ENCODE peak calls at places on chromosomes 2 and 18, in five cellular contexts. M, T, Y, G and I are unnamed samples.

GRCh38 chr2:170554278-170554955 is 160.7 kb upstream of the SP5 start:
- DNase-seq in M (no peak), T (peak; percentile 87), Y (no peak), G (peak; percentile 63), I (no peak)

GRCh38 chr2:150491430-150491829 is 4.0 kb upstream of the RND3 start:
- DNase-seq in M (no peak), T (no peak), Y (no peak), G (no peak), I (no peak)

GRCh38 chr2:58484201-58484600 is 243.1 kb upstream of the FANCL start:
- DNase-seq in M (no peak), T (peak; percentile 22), Y (no peak), G (no peak), I (no peak)

GRCh38 chr18:62044490-62045000 is 142.3 kb downstream of the PIGN start:
- DNase-seq in M (no peak), T (no peak), Y (no peak), G (no peak), I (no peak)

GRCh38 chr2:85997016-85997970 is 108.4 kb downstream of the POLR1A start:
- DNase-seq in M (no peak), T (no peak), Y (no peak), G (peak; percentile 47), I (no peak)

GRCh38 chr2:8229546-8229986 is 452.3 kb upstream of the ID2 start:
- DNase-seq in M (no peak), T (peak; percentile 87), Y (peak; percentile 95), G (peak; percentile 53), I (no peak)

GRCh38 chr2:7324706-7325105 is 407.5 kb downstream of the RNF144A start:
- DNase-seq in M (no peak), T (no peak), Y (no peak), G (no peak), I (no peak)

GRCh38 chr2:220946552-220946951 is 625.6 kb downstream of the EPHA4 start:
- DNase-seq in M (no peak), T (no peak), Y (no peak), G (no peak), I (no peak)

GRCh38 chr2:190482441-190482840 is 52.1 kb downstream of the NEMP2 start:
- DNase-seq in M (no peak), T (no peak), Y (no peak), G (no peak), I (no peak)

GRCh38 chr2:27147935-27148334 is 869 bp upstream of the TCF23 start:
- DNase-seq in M (no peak), T (no peak), Y (no peak), G (no peak), I (no peak)

GRCh38 chr2:84474176-84474575 is 15.1 kb upstream of the SUCLG1 start:
- DNase-seq in M (no peak), T (no peak), Y (no peak), G (no peak), I (no peak)

GRCh38 chr2:111157071-111157661 is 36.5 kb downstream of the BCL2L11 start:
- DNase-seq in M (no peak), T (no peak), Y (no peak), G (no peak), I (no peak)

GRCh38 chr2:172207916-172208315 is 105.2 kb upstream of the DLX2 start:
- DNase-seq in M (no peak), T (peak; percentile 28), Y (no peak), G (no peak), I (no peak)

GRCh38 chr18:47601608-47602272 is 328.7 kb downstream of the SMAD2 start:
- DNase-seq in M (peak; percentile 47), T (no peak), Y (no peak), G (no peak), I (no peak)

GRCh38 chr2:26574066-26574899 is 66.9 kb downstream of the CIB4 start:
- DNase-seq in M (no peak), T (no peak), Y (no peak), G (no peak), I (no peak)

GRCh38 chr2:176157499-176158305 is 595 bp downstream of the HOXD3 start:
- DNase-seq in M (no peak), T (no peak), Y (no peak), G (no peak), I (no peak)

GRCh38 chr2:140597836-140598235 is 1533.0 kb downstream of the LRP1B start:
- DNase-seq in M (no peak), T (no peak), Y (no peak), G (no peak), I (no peak)

GRCh38 chr2:206260427-206261012 is 13.9 kb upstream of the ZDBF2 start:
- DNase-seq in M (no peak), T (peak; percentile 55), Y (no peak), G (peak; percentile 15), I (no peak)

GRCh38 chr2:239720411-239721365 is 304.5 kb downstream of the NDUFA10 start:
- DNase-seq in M (no peak), T (no peak), Y (no peak), G (no peak), I (peak; percentile 48)

GRCh38 chr2:239721991-239722759 is 303.0 kb downstream of the NDUFA10 start:
- DNase-seq in M (no peak), T (no peak), Y (no peak), G (no peak), I (peak; percentile 64)

GRCh38 chr2:239717706-239718105 is 307.4 kb downstream of the NDUFA10 start:
- DNase-seq in M (no peak), T (no peak), Y (no peak), G (no peak), I (peak; percentile 62)

GRCh38 chr2:239721531-239721930 is 303.6 kb downstream of the NDUFA10 start:
- DNase-seq in M (no peak), T (no peak), Y (no peak), G (no peak), I (peak; percentile 54)

DNA sequence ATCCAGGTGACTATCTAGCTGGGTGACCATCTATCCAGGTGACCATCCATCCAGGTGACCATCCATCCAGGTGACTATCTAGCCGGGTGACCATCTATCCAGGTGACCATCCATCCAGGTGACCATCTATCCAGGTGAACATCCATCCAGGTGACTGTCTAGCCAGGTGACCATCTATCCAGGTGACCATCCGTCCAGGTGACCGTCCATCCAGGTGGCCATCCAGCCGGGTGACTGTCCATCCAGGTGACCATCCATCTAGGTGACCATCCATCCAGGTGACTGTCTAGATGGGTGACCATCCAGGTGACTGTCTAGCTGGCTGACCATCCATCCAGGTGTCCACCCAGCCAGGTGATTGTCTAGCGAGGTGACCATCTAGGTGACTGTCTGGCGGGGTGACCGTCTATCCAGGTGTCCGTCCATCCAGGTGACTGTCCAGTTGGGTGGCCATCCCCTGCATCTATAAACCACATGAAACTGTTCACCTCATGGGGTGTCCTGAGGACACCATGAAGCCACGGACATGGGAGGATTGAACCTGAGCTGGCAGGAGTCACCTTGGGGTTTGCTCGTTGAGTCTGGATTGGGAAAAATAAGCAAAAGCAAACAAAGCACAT is 305.2 kb downstream of the NDUFA10 start:
- DNase-seq in M (no peak), T (no peak), Y (no peak), G (no peak), I (peak; percentile 62)
- TF ChIP-seq CTCF in M (no peak), T (no peak), Y (no peak), G (no peak), I (no peak)

GRCh38 chr18:38539373-38539772 is 973.8 kb upstream of the CELF4 start:
- DNase-seq in M (no peak), T (no peak), Y (no peak), G (no peak), I (no peak)

GRCh38 chr18:38539871-38540270 is 974.3 kb upstream of the CELF4 start:
- DNase-seq in M (no peak), T (no peak), Y (no peak), G (no peak), I (no peak)

DNA sequence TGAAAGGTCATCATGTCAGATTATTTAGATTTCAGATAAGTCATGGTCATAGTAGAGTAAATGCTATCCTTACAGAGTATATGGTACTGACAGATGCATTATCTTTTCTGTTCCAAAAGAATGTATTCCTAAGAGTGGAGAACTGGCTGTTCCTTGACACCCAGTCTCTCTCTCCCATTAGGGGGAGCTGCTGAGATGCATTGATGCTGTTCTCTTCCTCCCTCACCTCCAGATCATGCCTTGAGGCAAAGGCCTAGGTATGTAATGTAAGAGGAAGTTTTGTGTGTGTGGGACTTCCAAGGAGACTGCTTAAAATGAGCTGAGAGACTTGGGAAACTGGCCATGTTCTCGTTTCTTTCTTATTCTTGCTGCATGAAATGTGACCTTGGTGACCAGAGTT is 979.5 kb upstream of the CELF4 start:
- DNase-seq in M (no peak), T (no peak), Y (peak; percentile 23), G (no peak), I (no peak)
- TF ChIP-seq CTCF in M (no peak), T (no peak), Y (peak; percentile 27), G (no peak), I (peak; percentile 48)

DNA sequence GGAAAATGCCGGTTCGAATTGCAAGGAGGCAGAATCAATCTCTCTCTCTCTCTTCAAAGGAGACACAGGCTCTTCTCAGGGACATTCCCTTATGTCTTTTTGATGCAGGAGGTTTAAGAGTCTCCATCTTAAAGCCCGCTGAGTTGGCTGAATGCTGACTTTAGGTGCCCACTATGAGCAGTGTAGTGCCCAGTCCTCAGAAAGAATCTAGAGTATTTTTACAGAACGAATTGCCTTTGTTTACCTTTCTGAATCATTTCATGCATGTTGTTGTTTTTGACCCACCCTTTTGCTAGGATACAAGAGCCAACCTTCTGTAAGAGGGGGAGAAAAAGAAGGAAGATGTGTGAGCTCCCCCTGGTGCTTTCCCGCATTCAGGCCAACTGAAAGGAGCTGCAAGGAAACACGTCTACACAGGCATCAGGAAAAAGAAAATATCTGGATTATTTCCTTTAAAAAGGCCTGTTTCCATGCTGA is 193.5 kb upstream of the TCF4 start:
- DNase-seq in M (no peak), T (peak; percentile 79), Y (peak; percentile 31), G (peak; percentile 41), I (no peak)
- TF ChIP-seq CTCF in M (peak; percentile 40), T (peak; percentile 91), Y (peak; percentile 12), G (peak; percentile 30), I (peak; percentile 76)

GRCh38 chr2:144152817-144153271 is 367.1 kb downstream of the ZEB2 start:
- DNase-seq in M (no peak), T (peak; percentile 45), Y (peak; percentile 52), G (no peak), I (no peak)
- TF ChIP-seq CTCF in M (no peak), T (peak; percentile 10), Y (no peak), G (no peak), I (peak; percentile 37)

GRCh38 chr18:75422341-75422910 is 5.1 kb downstream of the SMIM21 start:
- DNase-seq in M (no peak), T (peak; percentile 76), Y (no peak), G (no peak), I (no peak)
- TF ChIP-seq CTCF in M (no peak), T (no peak), Y (no peak), G (no peak), I (no peak)